ENCODE peak calls at places on chromosomes 1 and 21, in eight cellular contexts. V is cardiac muscle cell, N is OCI-LY7, S is hepatocyte, A is right lobe of liver, R is endothelial cell of umbilical vein, X is ovary, D is AG04449. G is an unnamed sample.
A peak's percentile ranks its signal among the peaks of the same experiment; 100 is the strongest.

GRCh38 chr21:32378956-32379355 is 13.9 kb downstream of the URB1 start:
- DNase-seq in V (no peak), N (no peak), S (no peak), A (no peak), R (no peak), X (no peak), D (no peak), G (no peak)

GRCh38 chr1:172980456-172980855 is 70.3 kb downstream of the TNFSF18 start:
- DNase-seq in V (no peak), N (no peak), S (no peak), A (no peak), R (no peak), X (no peak), D (peak; percentile 29), G (no peak)

GRCh38 chr21:31945576-31945975 is 72.8 kb downstream of the HUNK start:
- DNase-seq in V (no peak), N (no peak), S (peak; percentile 73), A (no peak), R (no peak), X (no peak), D (peak; percentile 60), G (no peak)

GRCh38 chr1:19981170-19981506 is 1.7 kb upstream of the PLA2G2A start:
- DNase-seq in V (no peak), N (no peak), S (no peak), A (no peak), R (no peak), X (no peak), D (no peak), G (no peak)

GRCh38 chr1:109273570-109274288 is 9.2 kb downstream of the PSRC1 start:
- DNase-seq in V (no peak), N (no peak), S (no peak), A (no peak), R (no peak), X (no peak), D (no peak), G (no peak)

GRCh38 chr1:26476958-26477357 is 4.7 kb downstream of the HMGN2 start:
- DNase-seq in V (no peak), N (no peak), S (no peak), A (no peak), R (no peak), X (no peak), D (no peak), G (no peak)

GRCh38 chr1:114458208-114458777 is 52.7 kb downstream of the TRIM33 start:
- DNase-seq in V (no peak), N (no peak), S (no peak), A (no peak), R (peak; percentile 76), X (no peak), D (peak; percentile 55), G (no peak)

GRCh38 chr1:91400133-91400725 is 4.4 kb downstream of the HFM1 start:
- DNase-seq in V (no peak), N (no peak), S (no peak), A (no peak), R (no peak), X (no peak), D (no peak), G (no peak)

GRCh38 chr1:61956012-61956645 is 213.8 kb downstream of the PATJ start:
- DNase-seq in V (no peak), N (no peak), S (no peak), A (no peak), R (no peak), X (no peak), D (no peak), G (no peak)

GRCh38 chr1:41038110-41038509 is 16.6 kb upstream of the SLFNL1 start:
- DNase-seq in V (no peak), N (no peak), S (no peak), A (no peak), R (no peak), X (no peak), D (no peak), G (no peak)

GRCh38 chr21:44920694-44921604 is at the start of gene ITGB2:
- DNase-seq in V (no peak), N (peak; percentile 20), S (no peak), A (no peak), R (no peak), X (no peak), D (no peak), G (no peak)

GRCh38 chr1:32701951-32702598 is 495 bp downstream of the SYNC start:
- DNase-seq in V (peak; percentile 40), N (no peak), S (no peak), A (no peak), R (peak; percentile 26), X (peak; percentile 62), D (no peak), G (no peak)

GRCh38 chr1:10939654-10940450 is 72.6 kb upstream of the TARDBP start:
- DNase-seq in V (no peak), N (peak; percentile 74), S (peak; percentile 33), A (no peak), R (no peak), X (no peak), D (no peak), G (no peak)

GRCh38 chr1:223556414-223557124 is 108.9 kb downstream of the CAPN8 start:
- DNase-seq in V (peak; percentile 74), N (peak; percentile 18), S (peak; percentile 55), A (peak; percentile 75), R (peak; percentile 46), X (no peak), D (no peak), G (no peak)

GRCh38 chr1:81549588-81550127 is 251.1 kb upstream of the ADGRL2 start:
- DNase-seq in V (peak; percentile 54), N (peak; percentile 16), S (peak; percentile 48), A (no peak), R (peak; percentile 77), X (no peak), D (no peak), G (no peak)
- TF ChIP-seq CTCF in V (peak; percentile 67), N (peak; percentile 73), S (peak; percentile 46), A (peak; percentile 61), R (peak; percentile 41), X (no peak), D (no peak), G (no peak)

DNA sequence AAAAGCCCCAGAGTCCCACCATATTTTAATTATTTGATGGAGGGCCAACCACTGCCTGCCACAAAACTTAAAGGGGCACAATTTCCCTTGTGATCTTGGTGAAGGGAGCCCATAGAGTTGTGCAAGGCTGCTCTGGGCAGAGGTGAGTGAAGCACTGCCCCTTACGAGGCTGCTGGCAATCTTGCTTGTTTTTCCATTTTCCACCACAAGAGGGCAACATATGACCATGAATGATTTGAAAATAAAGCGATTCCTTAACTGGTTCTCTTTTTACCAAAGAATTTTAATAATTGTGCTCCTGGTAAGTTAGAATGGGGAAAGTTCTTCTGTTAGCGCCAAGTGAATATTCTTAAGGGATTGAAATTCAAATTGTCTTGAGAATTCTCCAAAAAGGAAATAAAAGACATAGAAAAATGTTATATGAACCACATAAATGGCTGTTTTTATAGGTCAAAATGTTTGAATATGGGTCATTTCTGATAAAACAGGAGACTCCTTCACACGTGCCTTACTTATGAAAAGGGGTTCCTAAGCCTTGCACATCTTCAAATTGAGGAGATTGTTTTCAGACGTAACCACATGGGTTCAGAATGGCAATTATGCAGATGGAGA is 22.7 kb downstream of the PGM1 start:
- DNase-seq in V (peak; percentile 77), N (peak; percentile 68), S (peak; percentile 82), A (peak; percentile 70), R (peak; percentile 82), X (peak; percentile 53), D (no peak), G (peak; percentile 35)
- TF ChIP-seq CTCF in V (peak; percentile 61), N (peak; percentile 88), S (peak; percentile 73), A (peak; percentile 84), R (peak; percentile 50), X (peak; percentile 83), D (peak; percentile 40), G (peak; percentile 60)

GRCh38 chr1:55507578-55507931 is 292.4 kb upstream of the USP24 start:
- DNase-seq in V (no peak), N (no peak), S (no peak), A (no peak), R (no peak), X (no peak), D (no peak), G (no peak)

GRCh38 chr1:55506686-55507577 is 291.8 kb upstream of the USP24 start:
- DNase-seq in V (no peak), N (no peak), S (no peak), A (no peak), R (no peak), X (no peak), D (no peak), G (no peak)

GRCh38 chr1:55504306-55504706 is 289.1 kb upstream of the USP24 start:
- DNase-seq in V (no peak), N (no peak), S (peak; percentile 46), A (no peak), R (no peak), X (no peak), D (no peak), G (no peak)

GRCh38 chr1:55503663-55504305 is 288.6 kb upstream of the USP24 start:
- DNase-seq in V (no peak), N (no peak), S (no peak), A (no peak), R (no peak), X (no peak), D (no peak), G (no peak)

GRCh38 chr1:55505326-55505725 is 290.2 kb upstream of the USP24 start:
- DNase-seq in V (no peak), N (no peak), S (no peak), A (no peak), R (no peak), X (no peak), D (no peak), G (no peak)
- TF ChIP-seq CTCF in V (no peak), N (no peak), S (no peak), A (no peak), R (no peak), X (no peak), D (no peak), G (no peak)

DNA sequence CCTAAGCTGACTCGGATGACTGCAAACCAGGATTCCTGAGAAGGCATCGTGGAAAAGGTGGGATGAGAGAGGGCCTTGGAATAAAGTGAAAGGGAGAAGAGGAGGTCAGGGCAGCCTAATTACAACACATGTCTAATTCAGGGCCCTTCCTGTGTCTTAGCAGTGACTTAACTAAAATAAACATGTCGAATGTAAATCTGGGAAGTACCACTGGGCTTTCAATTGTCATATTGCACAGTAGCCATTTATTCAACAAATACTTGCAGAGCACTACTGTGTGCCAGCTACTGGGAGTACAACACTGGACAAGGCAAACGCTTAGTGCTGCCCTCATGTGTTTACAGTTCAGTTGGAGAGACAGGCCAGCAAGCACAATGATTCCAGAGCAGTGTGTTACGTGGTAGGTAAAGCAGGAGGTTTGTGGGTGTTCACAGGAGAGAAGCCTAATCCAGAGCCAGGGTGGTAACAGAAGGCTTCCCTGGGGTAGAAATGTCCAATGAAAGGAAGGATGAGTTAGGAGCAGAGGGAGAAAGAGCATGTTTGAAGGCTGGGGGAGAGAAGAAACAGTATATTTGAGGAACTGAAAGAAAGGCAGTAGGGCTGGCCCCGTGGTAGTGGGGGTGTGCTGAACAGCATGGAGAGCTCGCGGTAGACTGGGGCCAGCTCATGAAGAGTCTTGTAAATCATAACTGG is 38.0 kb upstream of the RASAL2 start:
- DNase-seq in V (no peak), N (peak; percentile 3), S (peak; percentile 31), A (peak; percentile 72), R (no peak), X (no peak), D (no peak), G (no peak)
- TF ChIP-seq CTCF in V (no peak), N (peak; percentile 11), S (peak; percentile 22), A (peak; percentile 46), R (no peak), X (no peak), D (no peak), G (no peak)

GRCh38 chr1:23530750-23531651 is at the start of gene E2F2:
- DNase-seq in V (peak; percentile 91), N (peak; percentile 97), S (peak; percentile 94), A (peak; percentile 85), R (peak; percentile 74), X (peak; percentile 80), D (no peak), G (peak; percentile 51)
- TF ChIP-seq CTCF in V (peak; percentile 17), N (peak; percentile 60), S (no peak), A (no peak), R (peak; percentile 18), X (no peak), D (peak; percentile 34), G (no peak)

G was measured in omental fat pad.